ENCODE peak calls at places on chromosomes 6 and 20, in five cellular contexts. V is astrocyte of the spinal cord, C is fibroblast of pulmonary artery, Q is epithelial cell of esophagus, U is brain microvascular endothelial cell. I is an unnamed sample.

GRCh38 chr6:49052901-49053300 is 410.2 kb downstream of the MMUT start:
- DNase-seq in V (no peak), C (peak), Q (peak), U (no peak), I (peak)

GRCh38 chr6:10278786-10279185 is 136.1 kb downstream of the TFAP2A start:
- DNase-seq in V (no peak), C (no peak), Q (no peak), U (no peak), I (no peak)

GRCh38 chr6:76856065-76856464 is 607.2 kb downstream of the HTR1B start:
- DNase-seq in V (no peak), C (no peak), Q (no peak), U (no peak), I (no peak)

GRCh38 chr6:137903933-137904821 is 37.1 kb downstream of the TNFAIP3 start:
- DNase-seq in V (no peak), C (peak), Q (peak), U (no peak), I (peak)

GRCh38 chr6:13741358-13741757 is 29.7 kb upstream of the RANBP9 start:
- DNase-seq in V (no peak), C (no peak), Q (no peak), U (no peak), I (no peak)

GRCh38 chr6:52993461-52993860 is 1.6 kb downstream of the GSTA4 start:
- DNase-seq in V (peak), C (no peak), Q (no peak), U (no peak), I (no peak)

GRCh38 chr6:25418463-25419052 is 139.4 kb downstream of the CARMIL1 start:
- DNase-seq in V (no peak), C (no peak), Q (no peak), U (peak), I (no peak)

GRCh38 chr6:129135421-129135820 is 252.5 kb downstream of the LAMA2 start:
- DNase-seq in V (no peak), C (peak), Q (no peak), U (no peak), I (no peak)

GRCh38 chr6:11120273-11121005 is 8.9 kb upstream of the ERVFRD-1 start:
- DNase-seq in V (peak), C (peak), Q (peak), U (peak), I (peak)

GRCh38 chr20:49905415-49906091 is 9.8 kb downstream of the SPATA2 start:
- DNase-seq in V (no peak), C (no peak), Q (no peak), U (no peak), I (no peak)

GRCh38 chr20:51311636-51312479 is 230.7 kb downstream of the NFATC2 start:
- DNase-seq in V (no peak), C (no peak), Q (peak), U (peak), I (peak)

GRCh38 chr6:46996860-46997641 is 45.1 kb downstream of the ADGRF1 start:
- DNase-seq in V (no peak), C (no peak), Q (peak), U (no peak), I (no peak)

GRCh38 chr6:148358196-148358785 is 15.7 kb downstream of the SASH1 start:
- DNase-seq in V (no peak), C (peak), Q (peak), U (no peak), I (no peak)

GRCh38 chr6:139064981-139065665 is 36.6 kb downstream of the ABRACL start:
- DNase-seq in V (no peak), C (no peak), Q (no peak), U (no peak), I (no peak)

GRCh38 chr6:115545410-115545986 is 515.2 kb downstream of the FRK start:
- DNase-seq in V (no peak), C (no peak), Q (no peak), U (no peak), I (no peak)

GRCh38 chr6:33118525-33119123 is 42.8 kb downstream of the HLA-DPB1 start:
- DNase-seq in V (peak), C (peak), Q (peak), U (peak), I (peak)

GRCh38 chr20:57399587-57400261 is 8.5 kb downstream of the RBM38 start:
- DNase-seq in V (no peak), C (no peak), Q (no peak), U (no peak), I (no peak)

GRCh38 chr6:132357120-132357519 is 44.2 kb downstream of the MOXD1 start:
- DNase-seq in V (peak), C (peak), Q (peak), U (no peak), I (peak)

GRCh38 chr20:31500527-31500926 is 13.7 kb upstream of the HM13 start:
- DNase-seq in V (no peak), C (no peak), Q (no peak), U (no peak), I (no peak)

GRCh38 chr6:138498575-138499302 is 555 bp downstream of the NHSL1 start:
- DNase-seq in V (peak), C (no peak), Q (no peak), U (no peak), I (peak)

GRCh38 chr6:21348462-21349195 is 244.9 kb upstream of the SOX4 start:
- DNase-seq in V (peak), C (peak), Q (no peak), U (peak), I (peak)

GRCh38 chr20:33419140-33419974 is 18.0 kb upstream of the CDK5RAP1 start:
- DNase-seq in V (no peak), C (peak), Q (no peak), U (peak), I (no peak)

GRCh38 chr20:4814696-4815252 is 93.1 kb downstream of the PRND start:
- DNase-seq in V (no peak), C (no peak), Q (no peak), U (no peak), I (no peak)

GRCh38 chr20:44731657-44732056 is 14.0 kb upstream of the KCNK15 start:
- DNase-seq in V (no peak), C (no peak), Q (no peak), U (no peak), I (no peak)

GRCh38 chr6:3282461-3283236 is 23.9 kb downstream of the PSMG4 start:
- DNase-seq in V (no peak), C (no peak), Q (no peak), U (no peak), I (no peak)

GRCh38 chr6:40338306-40338705 is 248.9 kb downstream of the LRFN2 start:
- DNase-seq in V (no peak), C (no peak), Q (no peak), U (no peak), I (no peak)
- H3K4me3 ChIP-seq in V (no peak), C (no peak), Q (no peak), U (no peak), I (no peak)

DNA sequence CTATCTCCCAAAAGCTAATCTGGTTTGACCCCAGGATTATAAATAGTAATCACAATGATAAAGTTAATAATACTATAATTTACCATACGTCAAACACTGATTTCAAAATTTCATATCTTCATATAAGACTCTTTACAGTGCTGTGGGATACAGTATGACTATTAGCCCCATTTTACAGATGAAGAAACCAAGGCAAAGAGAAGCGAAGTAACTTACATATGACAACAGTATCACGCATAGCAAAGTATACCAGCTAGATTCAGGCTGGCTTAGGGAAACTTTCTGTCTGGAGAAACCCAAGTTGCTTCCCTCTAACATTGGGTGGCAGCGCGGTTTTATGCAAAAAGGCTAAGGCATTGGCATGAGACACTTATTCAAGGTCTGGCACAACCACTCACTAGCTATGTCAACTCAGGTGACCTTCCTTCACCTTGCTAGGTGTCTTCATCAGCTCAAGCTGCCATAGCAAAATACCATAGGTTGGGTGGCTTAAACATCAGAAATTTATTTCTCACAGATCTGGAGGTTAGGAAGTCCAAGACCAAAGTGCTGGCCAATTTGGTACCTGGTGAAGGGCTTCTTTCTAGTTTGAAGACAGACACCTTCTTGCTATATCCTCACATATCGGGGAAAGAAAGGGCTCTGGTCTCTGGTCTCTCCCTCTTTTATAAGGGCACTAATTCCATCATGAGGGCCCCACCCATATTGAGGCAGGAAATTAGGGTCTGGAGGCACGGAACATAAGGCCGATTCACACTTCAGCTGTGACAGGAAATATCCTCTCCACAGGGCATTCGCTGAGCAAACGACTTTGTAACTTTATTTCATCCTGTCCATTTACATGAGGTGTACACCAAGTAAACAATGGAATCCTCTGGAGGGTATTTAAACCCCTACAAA is 22.4 kb upstream of the UTRN start:
- DNase-seq in V (no peak), C (no peak), Q (peak), U (no peak), I (no peak)
- TF ChIP-seq CTCF in V (no peak), C (no peak), Q (no peak), U (no peak), I (no peak)

GRCh38 chr6:235763-236360 is 56.4 kb upstream of the DUSP22 start:
- DNase-seq in V (peak), C (peak), Q (no peak), U (peak), I (no peak)
- H3K4me3 ChIP-seq in V (peak), C (peak), Q (no peak), U (peak), I (no peak)

GRCh38 chr6:7390218-7390878 is 740 bp downstream of the RIOK1 start:
- DNase-seq in V (no peak), C (no peak), Q (no peak), U (no peak), I (no peak)
- TF ChIP-seq CTCF in V (peak), C (no peak), Q (peak), U (peak), I (no peak)

GRCh38 chr6:39821014-39821738 is 29.0 kb downstream of the DAAM2 start:
- DNase-seq in V (no peak), C (no peak), Q (no peak), U (no peak), I (no peak)

GRCh38 chr6:39820553-39820952 is 28.4 kb downstream of the DAAM2 start:
- DNase-seq in V (no peak), C (no peak), Q (no peak), U (no peak), I (no peak)

GRCh38 chr6:39819676-39820075 is 27.5 kb downstream of the DAAM2 start:
- DNase-seq in V (no peak), C (no peak), Q (no peak), U (no peak), I (no peak)

GRCh38 chr6:39823187-39823815 is 31.1 kb downstream of the DAAM2 start:
- DNase-seq in V (no peak), C (no peak), Q (no peak), U (no peak), I (no peak)

GRCh38 chr6:39821739-39822532 is 29.8 kb downstream of the DAAM2 start:
- DNase-seq in V (no peak), C (no peak), Q (no peak), U (no peak), I (no peak)
- H3K4me3 ChIP-seq in V (no peak), C (peak), Q (no peak), U (peak), I (no peak)

GRCh38 chr6:42338573-42339218 is 113.0 kb downstream of the TRERF1 start:
- DNase-seq in V (peak), C (peak), Q (peak), U (peak), I (peak)
- TF ChIP-seq CTCF in V (peak), C (peak), Q (no peak), U (peak), I (no peak)

GRCh38 chr6:133854633-133855598 is 34.0 kb upstream of the TCF21 start:
- DNase-seq in V (no peak), C (no peak), Q (no peak), U (no peak), I (no peak)

GRCh38 chr6:133855994-133856393 is 32.9 kb upstream of the TCF21 start:
- DNase-seq in V (no peak), C (no peak), Q (no peak), U (no peak), I (no peak)

GRCh38 chr6:133856911-133857310 is 32.0 kb upstream of the TCF21 start:
- DNase-seq in V (no peak), C (no peak), Q (no peak), U (no peak), I (no peak)

GRCh38 chr6:133854167-133854632 is 34.7 kb upstream of the TCF21 start:
- DNase-seq in V (no peak), C (no peak), Q (no peak), U (no peak), I (no peak)

DNA sequence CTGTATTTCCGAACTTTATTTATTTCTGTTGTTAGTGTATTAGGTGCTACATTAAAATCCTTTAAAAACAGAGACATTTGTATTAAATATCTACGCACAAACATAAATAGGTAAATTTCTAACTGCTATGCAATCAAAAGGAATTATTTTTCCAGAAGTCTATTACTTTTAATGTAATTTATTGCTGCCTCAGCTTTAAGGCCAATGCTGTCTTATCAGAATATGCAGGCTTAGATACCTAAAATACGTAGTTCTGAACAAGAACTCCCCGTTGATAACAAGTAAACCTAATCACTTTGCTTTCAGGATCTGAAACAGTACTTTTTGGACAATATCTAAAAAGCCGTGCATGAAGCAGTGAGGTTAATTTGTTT is 33.3 kb upstream of the TCF21 start:
- DNase-seq in V (peak), C (no peak), Q (no peak), U (no peak), I (peak)
- H3K4me3 ChIP-seq in V (no peak), C (no peak), Q (no peak), U (no peak), I (no peak)

GRCh38 chr20:64146936-64147451 is 17.3 kb upstream of the MYT1 start:
- DNase-seq in V (no peak), C (no peak), Q (no peak), U (no peak), I (no peak)

GRCh38 chr20:64144144-64144912 is 19.9 kb upstream of the MYT1 start:
- DNase-seq in V (no peak), C (no peak), Q (no peak), U (no peak), I (no peak)

GRCh38 chr20:64143018-64143801 is 21.0 kb upstream of the MYT1 start:
- DNase-seq in V (no peak), C (no peak), Q (no peak), U (no peak), I (no peak)

GRCh38 chr20:64146301-64146935 is 17.8 kb upstream of the MYT1 start:
- DNase-seq in V (no peak), C (no peak), Q (no peak), U (no peak), I (no peak)

GRCh38 chr20:64145458-64146300 is 18.6 kb upstream of the MYT1 start:
- DNase-seq in V (no peak), C (no peak), Q (no peak), U (no peak), I (no peak)
- TF ChIP-seq CTCF in V (peak), C (peak), Q (peak), U (peak), I (no peak)

GRCh38 chr20:47356526-47357295 is at the start of gene ZMYND8:
- DNase-seq in V (peak), C (peak), Q (peak), U (peak), I (peak)

GRCh38 chr20:47354710-47355488 is 1.6 kb downstream of the ZMYND8 start:
- DNase-seq in V (peak), C (peak), Q (peak), U (no peak), I (peak)

GRCh38 chr20:47357296-47358051 is 975 bp upstream of the ZMYND8 start:
- DNase-seq in V (peak), C (peak), Q (peak), U (peak), I (peak)

GRCh38 chr20:47355489-47356219 is 845 bp downstream of the ZMYND8 start:
- DNase-seq in V (peak), C (peak), Q (no peak), U (no peak), I (no peak)

GRCh38 chr20:47356220-47356525 is 326 bp downstream of the ZMYND8 start:
- DNase-seq in V (no peak), C (no peak), Q (no peak), U (no peak), I (no peak)
- H3K4me3 ChIP-seq in V (peak), C (peak), Q (peak), U (peak), I (peak)